ENCODE peak calls at places on chromosome 7, in six cellular contexts. One of them, this sample, is unnamed.

GRCh38 chr7:152851881-152852417 is 92.4 kb downstream of the ACTR3B start:
- DNase-seq in MV-4-11: no peak
- DNase-seq in stimulated activated CD8-positive, alpha-beta memory T cell treated with anti-CD3 and anti-CD28 coated beads, Interleukin-4, amount 100 ng/mL, for 4 hours: no peak
- DNase-seq in H54: no peak
- DNase-seq in tibial nerve: no peak
- DNase-seq in HFFc6: no peak
- DNase-seq in this sample: no peak

GRCh38 chr7:6647080-6647479 is 10.0 kb downstream of the ZNF316 start:
- DNase-seq in MV-4-11: no peak
- DNase-seq in stimulated activated CD8-positive, alpha-beta memory T cell treated with anti-CD3 and anti-CD28 coated beads, Interleukin-4, amount 100 ng/mL, for 4 hours: no peak
- DNase-seq in H54: no peak
- DNase-seq in tibial nerve: no peak
- DNase-seq in HFFc6: no peak
- DNase-seq in this sample: no peak

GRCh38 chr7:150756858-150757257 is 19.6 kb downstream of the GIMAP5 start:
- DNase-seq in MV-4-11: peak
- DNase-seq in stimulated activated CD8-positive, alpha-beta memory T cell treated with anti-CD3 and anti-CD28 coated beads, Interleukin-4, amount 100 ng/mL, for 4 hours: no peak
- DNase-seq in H54: no peak
- DNase-seq in tibial nerve: no peak
- DNase-seq in HFFc6: no peak
- DNase-seq in this sample: no peak

GRCh38 chr7:64590971-64591370 is 28.1 kb upstream of the ZNF680 start:
- DNase-seq in MV-4-11: no peak
- DNase-seq in stimulated activated CD8-positive, alpha-beta memory T cell treated with anti-CD3 and anti-CD28 coated beads, Interleukin-4, amount 100 ng/mL, for 4 hours: no peak
- DNase-seq in H54: no peak
- DNase-seq in tibial nerve: no peak
- DNase-seq in HFFc6: no peak
- DNase-seq in this sample: no peak

GRCh38 chr7:118575393-118575948 is 351.0 kb downstream of the ANKRD7 start:
- DNase-seq in MV-4-11: no peak
- DNase-seq in stimulated activated CD8-positive, alpha-beta memory T cell treated with anti-CD3 and anti-CD28 coated beads, Interleukin-4, amount 100 ng/mL, for 4 hours: no peak
- DNase-seq in H54: no peak
- DNase-seq in tibial nerve: no peak
- DNase-seq in HFFc6: no peak
- DNase-seq in this sample: no peak

GRCh38 chr7:6403907-6404306 is 43.8 kb downstream of the DAGLB start:
- DNase-seq in MV-4-11: no peak
- DNase-seq in stimulated activated CD8-positive, alpha-beta memory T cell treated with anti-CD3 and anti-CD28 coated beads, Interleukin-4, amount 100 ng/mL, for 4 hours: no peak
- DNase-seq in H54: no peak
- DNase-seq in tibial nerve: no peak
- DNase-seq in HFFc6: no peak
- DNase-seq in this sample: no peak

GRCh38 chr7:318476-319266 is 28.7 kb downstream of the FOXL3 start:
- DNase-seq in MV-4-11: no peak
- DNase-seq in stimulated activated CD8-positive, alpha-beta memory T cell treated with anti-CD3 and anti-CD28 coated beads, Interleukin-4, amount 100 ng/mL, for 4 hours: no peak
- DNase-seq in H54: no peak
- DNase-seq in tibial nerve: no peak
- DNase-seq in HFFc6: no peak
- DNase-seq in this sample: no peak

GRCh38 chr7:149126662-149127321 is 668 bp upstream of the ZNF425 start:
- DNase-seq in MV-4-11: peak
- DNase-seq in stimulated activated CD8-positive, alpha-beta memory T cell treated with anti-CD3 and anti-CD28 coated beads, Interleukin-4, amount 100 ng/mL, for 4 hours: peak
- DNase-seq in H54: peak
- DNase-seq in tibial nerve: no peak
- DNase-seq in HFFc6: no peak
- DNase-seq in this sample: peak

This sample was measured in gastrocnemius medialis.